ENCODE peak calls at places on chromosomes 16 and 17, in ten cellular contexts. Y, O, E, G, H, Z, B, F, R and V are unnamed samples. For H3K4me1, the result is how much of the 10 kb centered on the place peaks cover.

GRCh38 chr16:85171004-85171808 is 58.9 kb upstream of the CIBAR2 start:
- DNase-seq in E (no peak), R (peak), O (no peak), Y (no peak), G (no peak), B (no peak), F (no peak), Z (no peak), H (peak), V (peak)

GRCh38 chr16:22329199-22329695 is 32.0 kb downstream of the POLR3E start:
- DNase-seq in F (no peak), O (peak), Y (no peak), G (no peak), E (no peak), H (no peak), B (no peak), R (no peak), Z (no peak), V (no peak)

GRCh38 chr17:7632492-7632894 is 2.6 kb downstream of the SHBG start:
- DNase-seq in R (peak), Z (peak), E (peak), F (no peak), Y (no peak), G (no peak), B (peak), O (no peak), H (peak), V (peak)

GRCh38 chr17:14304876-14305636 is 4.2 kb downstream of the HS3ST3B1 start:
- DNase-seq in O (no peak), E (no peak), F (no peak), Y (no peak), B (no peak), H (peak), G (no peak), R (no peak), Z (peak), V (no peak)

GRCh38 chr17:880871-881269 is 98.7 kb downstream of the NXN start:
- DNase-seq in B (no peak), H (no peak), G (no peak), E (no peak), F (no peak), Y (no peak), Z (no peak), O (no peak), R (no peak), V (no peak)

GRCh38 chr16:82011199-82011641 is at the start of gene SDR42E1:
- DNase-seq in H (peak), G (no peak), B (peak), E (peak), Y (no peak), Z (peak), F (peak), R (no peak), O (no peak), V (peak)

GRCh38 chr16:10368984-10369551 is 16.8 kb upstream of the ATF7IP2 start:
- DNase-seq in O (no peak), G (no peak), H (no peak), B (peak), F (no peak), E (peak), R (no peak), Y (no peak), Z (peak), V (no peak)

GRCh38 chr17:17346428-17347233 is 43.5 kb downstream of the NT5M start:
- DNase-seq in O (no peak), R (no peak), B (no peak), Y (no peak), F (no peak), Z (no peak), E (no peak), G (no peak), H (no peak), V (no peak)

GRCh38 chr17:343211-343610 is 9.4 kb downstream of the RPH3AL start:
- DNase-seq in H (no peak), B (no peak), O (no peak), Y (no peak), G (no peak), F (no peak), R (no peak), E (peak), Z (no peak), V (no peak)

GRCh38 chr17:80000136-80000535 is 35.5 kb downstream of the TBC1D16 start:
- DNase-seq in E (no peak), Z (no peak), O (no peak), F (no peak), Y (no peak), R (no peak), H (no peak), B (no peak), G (no peak), V (no peak)

GRCh38 chr16:3129137-3130131 is 5.4 kb upstream of the ZNF213 start:
- DNase-seq in Z (peak), B (peak), R (peak), O (peak), G (no peak), H (peak), F (peak), Y (peak), E (peak), V (peak)

GRCh38 chr16:87789437-87790277 is 23.9 kb upstream of the KLHDC4 start:
- DNase-seq in Z (no peak), E (peak), B (peak), G (no peak), R (no peak), F (no peak), Y (no peak), O (no peak), H (peak), V (no peak)

GRCh38 chr16:23105309-23105708 is 43.9 kb downstream of the USP31 start:
- DNase-seq in H (no peak), E (peak), O (no peak), G (no peak), F (no peak), Z (no peak), R (no peak), Y (no peak), B (no peak), V (no peak)

GRCh38 chr17:49371178-49371834 is 9.3 kb upstream of the ZNF652 start:
- DNase-seq in R (no peak), H (no peak), G (no peak), F (no peak), B (no peak), E (no peak), Y (no peak), Z (peak), O (peak), V (no peak)

GRCh38 chr17:17605747-17606083 is 14.2 kb upstream of the PEMT start:
- DNase-seq in Y (no peak), Z (no peak), O (no peak), G (no peak), H (peak), R (no peak), B (no peak), E (peak), F (no peak), V (no peak)

GRCh38 chr16:20859699-20860098 is 40.5 kb downstream of the DCUN1D3 start:
- DNase-seq in F (no peak), B (no peak), G (no peak), H (no peak), O (no peak), E (no peak), R (no peak), Z (no peak), Y (no peak), V (no peak)

GRCh38 chr17:37488607-37489196 is 989 bp upstream of the DUSP14 start:
- DNase-seq in E (peak), O (peak), G (peak), F (no peak), H (peak), Z (peak), R (peak), B (peak), Y (peak), V (peak)

GRCh38 chr16:15610369-15610871 is 32.5 kb downstream of the MARF1 start:
- DNase-seq in F (no peak), G (no peak), Z (no peak), H (peak), Y (no peak), B (no peak), O (no peak), E (no peak), R (no peak), V (no peak)

GRCh38 chr16:29820730-29821662 is 734 bp downstream of the MVP start:
- DNase-seq in Y (peak), O (no peak), R (no peak), H (no peak), G (no peak), Z (no peak), F (no peak), E (peak), B (peak), V (peak)

GRCh38 chr17:74822329-74823175 is 37.1 kb downstream of the GRIN2C start:
- DNase-seq in Y (peak), G (no peak), F (no peak), Z (no peak), H (no peak), B (no peak), O (no peak), E (peak), R (no peak), V (no peak)

GRCh38 chr17:49987681-49988441 is 7.2 kb downstream of the DLX3 start:
- DNase-seq in G (no peak), Y (no peak), R (no peak), B (peak), O (no peak), Z (peak), E (peak), F (no peak), H (no peak), V (no peak)

GRCh38 chr17:79459003-79459655 is 151.7 kb downstream of the RBFOX3 start:
- DNase-seq in H (no peak), R (no peak), Y (no peak), B (no peak), O (no peak), E (no peak), F (no peak), G (no peak), Z (no peak), V (no peak)

GRCh38 chr16:48491517-48491916 is 106.3 kb upstream of the SIAH1 start:
- DNase-seq in R (no peak), O (no peak), G (no peak), F (no peak), E (peak), B (no peak), H (peak), Y (no peak), Z (no peak), V (no peak)

GRCh38 chr16:29743827-29744531 is 1.8 kb downstream of the C16orf54 start:
- DNase-seq in H (no peak), F (no peak), Z (peak), G (no peak), B (no peak), E (no peak), Y (no peak), R (no peak), O (no peak), V (no peak)

GRCh38 chr17:20263595-20263994 is 203.7 kb downstream of the LGALS9B start:
- DNase-seq in F (no peak), R (no peak), G (no peak), E (no peak), Z (peak), B (peak), O (no peak), H (peak), Y (no peak), V (no peak)

GRCh38 chr17:28341516-28341915 is 6.0 kb downstream of the TNFAIP1 start:
- DNase-seq in Y (no peak), H (no peak), E (no peak), B (no peak), F (no peak), R (no peak), G (no peak), Z (no peak), O (no peak), V (no peak)

GRCh38 chr17:7356072-7356549 is 1.2 kb downstream of the TMEM95 start:
- DNase-seq in H (peak), O (no peak), B (peak), E (peak), Z (peak), G (peak), R (peak), Y (peak), F (no peak), V (peak)

GRCh38 chr16:86951831-86952598 is 365.2 kb downstream of the C16orf95 start:
- DNase-seq in F (no peak), Y (peak), Z (no peak), B (peak), R (peak), E (no peak), H (peak), G (no peak), O (no peak), V (no peak)

GRCh38 chr17:15306406-15306970 is 34.9 kb downstream of the TEKT3 start:
- DNase-seq in R (peak), O (no peak), H (peak), B (no peak), F (no peak), Y (no peak), G (no peak), E (no peak), Z (no peak), V (no peak)

GRCh38 chr16:10601444-10602401 is 21.3 kb upstream of the EMP2 start:
- DNase-seq in R (no peak), H (no peak), Y (no peak), B (peak), G (no peak), O (no peak), Z (peak), E (no peak), F (no peak), V (peak)

GRCh38 chr16:79653337-79654000 is 52.9 kb upstream of the MAF start:
- DNase-seq in G (no peak), R (no peak), E (peak), O (no peak), H (peak), F (no peak), Z (no peak), Y (no peak), B (no peak), V (no peak)

GRCh38 chr16:85611455-85612190 is 1.5 kb upstream of the GSE1 start:
- DNase-seq in Y (peak), Z (peak), G (peak), O (no peak), F (no peak), R (peak), H (peak), B (peak), E (peak), V (peak)

DNA sequence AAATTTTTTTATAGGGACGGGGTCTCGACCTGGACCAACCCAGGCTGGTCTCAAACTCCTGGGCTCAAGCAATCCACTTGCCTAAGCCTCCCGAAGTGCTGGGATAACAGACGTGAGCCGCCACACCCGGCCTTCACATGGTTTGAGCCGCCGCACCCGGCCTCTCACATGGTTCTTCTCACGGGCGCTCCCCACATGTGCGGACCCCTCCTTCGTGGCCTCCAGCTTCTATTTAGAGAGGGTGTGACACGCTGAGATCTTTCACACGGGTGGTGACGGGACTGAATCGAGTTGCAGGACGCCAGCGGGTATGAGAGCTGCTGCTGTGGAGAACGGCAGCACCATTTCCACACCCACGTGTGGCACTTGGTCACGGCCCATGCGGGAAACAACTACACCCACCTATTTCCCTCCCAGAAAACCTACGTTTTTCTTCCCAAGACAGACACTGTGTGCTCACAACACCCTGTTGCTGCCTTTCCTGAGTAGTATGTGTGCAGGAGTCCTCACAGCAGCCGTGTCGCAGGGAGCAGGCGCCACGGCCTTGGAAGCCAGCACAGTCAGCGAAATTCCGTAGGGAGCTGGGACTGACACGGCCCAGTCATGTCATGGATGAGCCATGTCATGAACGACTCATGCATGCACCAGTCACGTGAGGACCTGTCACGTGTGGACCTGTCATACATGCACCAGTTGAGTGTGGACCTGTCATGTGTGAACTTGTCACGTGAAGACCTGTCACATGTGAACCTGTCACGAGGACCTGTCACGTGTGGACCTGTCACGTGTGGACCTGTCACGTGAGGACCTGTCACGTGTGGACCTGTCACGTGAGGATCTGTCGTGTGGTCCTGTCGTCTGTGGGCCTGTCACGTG is 20.1 kb upstream of the ACSF3 start:
- DNase-seq in G (no peak), Z (no peak), O (no peak), F (no peak), B (no peak), R (no peak), Y (no peak), H (no peak), E (no peak), V (no peak)
- TF ChIP-seq CTCF in G (no peak), Z (no peak), O (no peak), F (no peak), B (no peak), R (no peak), Y (no peak), H (no peak), E (no peak), V (no peak)

GRCh38 chr16:66509576-66509975 is 40.3 kb downstream of the TK2 start:
- DNase-seq in O (no peak), Z (no peak), H (no peak), G (no peak), B (no peak), F (no peak), Y (no peak), R (no peak), E (peak), V (no peak)

GRCh38 chr16:66512589-66513404 is 37.1 kb downstream of the TK2 start:
- DNase-seq in G (no peak), E (no peak), Z (no peak), R (peak), O (no peak), B (peak), Y (peak), F (no peak), H (peak), V (no peak)

GRCh38 chr16:66510298-66510697 is 39.6 kb downstream of the TK2 start:
- DNase-seq in G (no peak), O (no peak), Z (no peak), R (no peak), E (peak), Y (no peak), H (no peak), F (no peak), B (no peak), V (no peak)

GRCh38 chr16:66511615-66512500 is 38.1 kb downstream of the TK2 start:
- DNase-seq in B (peak), E (peak), R (peak), H (peak), F (no peak), Z (peak), G (no peak), Y (no peak), O (no peak), V (no peak)

GRCh38 chr16:66510711-66511614 is 39.0 kb downstream of the TK2 start:
- DNase-seq in O (no peak), H (no peak), R (no peak), Z (no peak), G (no peak), B (peak), F (no peak), Y (peak), E (peak), V (no peak)
- H3K27ac ChIP-seq in O (peak), H (no peak), R (peak), Z (peak), G (peak), B (peak), F (peak), Y (peak), E (peak), V (peak)

DNA sequence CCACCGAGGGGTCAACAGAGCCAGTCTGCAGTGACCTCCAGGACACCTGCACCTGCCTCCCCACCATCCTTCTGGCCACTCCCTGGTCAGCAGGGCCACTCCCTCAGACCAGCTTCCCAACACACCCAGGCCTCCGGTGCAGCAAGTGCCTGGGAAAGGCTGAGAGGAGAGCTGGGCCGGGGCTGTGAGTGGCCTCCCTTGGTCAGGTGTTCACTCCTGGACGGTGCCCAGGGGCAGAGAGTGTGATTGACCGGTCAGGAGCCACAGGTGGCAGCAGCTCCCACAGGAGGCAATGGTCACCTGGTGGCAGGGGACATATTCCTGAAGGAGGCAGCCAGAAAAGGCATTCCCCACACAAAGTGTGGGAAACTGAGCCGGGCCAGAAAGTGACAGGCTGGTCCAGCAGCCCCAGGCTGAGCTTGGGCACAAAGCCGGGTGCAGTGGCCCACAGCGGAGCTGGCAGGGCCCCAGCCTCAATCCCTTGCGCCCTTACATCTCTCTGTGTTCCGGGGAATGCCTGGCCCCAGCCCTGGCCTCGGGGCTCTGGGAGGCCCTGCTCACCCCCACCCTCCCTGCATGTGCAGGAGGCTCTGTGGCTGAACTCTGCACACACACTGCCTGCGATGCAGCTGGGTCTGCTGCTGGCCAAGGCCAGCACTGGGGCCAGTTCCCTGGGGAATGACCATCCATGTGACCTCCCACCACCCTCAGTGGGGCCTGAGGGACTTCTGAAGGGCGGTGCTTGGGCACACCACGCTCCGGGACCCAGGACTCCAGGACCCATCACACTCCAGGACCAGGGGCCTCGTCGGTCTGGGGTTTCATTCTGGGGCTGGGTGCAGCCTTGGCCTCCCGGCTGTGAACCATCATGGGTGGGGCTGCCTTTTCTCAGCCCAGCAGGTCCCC is 1.2 kb upstream of the C17orf99 start:
- DNase-seq in G (no peak), R (no peak), B (peak), Z (no peak), Y (no peak), O (no peak), F (no peak), E (peak), H (peak), V (peak)
- H3K4me1 ChIP-seq in G (under half), R (under half), B (half or more), Z (under half), Y (under half), O (under half), F (under half), E (under half), H (under half), V (half or more)

GRCh38 chr17:48025904-48026502 is 11.6 kb downstream of the COPZ2 start:
- DNase-seq in B (peak), H (no peak), O (no peak), Y (peak), Z (peak), E (no peak), R (peak), G (peak), F (no peak), V (no peak)
- TF ChIP-seq CTCF in B (no peak), H (no peak), O (no peak), Y (no peak), Z (no peak), E (no peak), R (no peak), G (no peak), F (no peak), V (no peak)